ENCODE peak calls at places on chromosomes 2 and 18, in seven cellular contexts. One of them, this sample, is unnamed.

GRCh38 chr18:68607852-68608251 is 107.1 kb downstream of the TMX3 start:
- DNase-seq in AG04449: no peak
- DNase-seq in astrocyte: no peak
- DNase-seq in omental fat pad: no peak
- DNase-seq in glutamatergic neuron: no peak
- DNase-seq in left ventricle myocardium inferior: no peak
- DNase-seq in foreskin fibroblast: no peak
- DNase-seq in this sample: no peak

GRCh38 chr2:151830966-151831365 is 2.7 kb upstream of the ARL5A start:
- DNase-seq in AG04449: no peak
- DNase-seq in left ventricle myocardium inferior: no peak
- DNase-seq in glutamatergic neuron: no peak
- DNase-seq in astrocyte: no peak
- DNase-seq in foreskin fibroblast: no peak
- DNase-seq in omental fat pad: no peak
- DNase-seq in this sample: no peak

GRCh38 chr2:43110442-43110871 is 115.9 kb downstream of the ZFP36L2 start:
- DNase-seq in left ventricle myocardium inferior: peak; percentile 41
- DNase-seq in astrocyte: peak; percentile 89
- DNase-seq in glutamatergic neuron: no peak
- DNase-seq in omental fat pad: no peak
- DNase-seq in AG04449: peak; percentile 55
- DNase-seq in foreskin fibroblast: peak; percentile 59
- DNase-seq in this sample: no peak

GRCh38 chr2:200797242-200797770 is 14.4 kb upstream of the BZW1 start:
- DNase-seq in astrocyte: peak; percentile 8
- DNase-seq in omental fat pad: no peak
- DNase-seq in foreskin fibroblast: no peak
- DNase-seq in left ventricle myocardium inferior: peak; percentile 53
- DNase-seq in AG04449: no peak
- DNase-seq in glutamatergic neuron: no peak
- DNase-seq in this sample: no peak

GRCh38 chr2:217813828-217814227 is 189.0 kb downstream of the TNS1 start:
- DNase-seq in glutamatergic neuron: no peak
- DNase-seq in left ventricle myocardium inferior: no peak
- DNase-seq in foreskin fibroblast: no peak
- DNase-seq in astrocyte: no peak
- DNase-seq in omental fat pad: no peak
- DNase-seq in AG04449: no peak
- DNase-seq in this sample: no peak

GRCh38 chr2:3493610-3493997 is 25.7 kb downstream of the ADI1 start:
- DNase-seq in omental fat pad: peak; percentile 36
- DNase-seq in astrocyte: peak; percentile 44
- DNase-seq in glutamatergic neuron: no peak
- DNase-seq in AG04449: no peak
- DNase-seq in foreskin fibroblast: peak; percentile 57
- DNase-seq in left ventricle myocardium inferior: peak; percentile 46
- DNase-seq in this sample: peak; percentile 9

GRCh38 chr2:55425449-55425848 is 5.8 kb upstream of the CCDC88A start:
- DNase-seq in omental fat pad: no peak
- DNase-seq in left ventricle myocardium inferior: no peak
- DNase-seq in astrocyte: peak; percentile 85
- DNase-seq in AG04449: peak; percentile 82
- DNase-seq in foreskin fibroblast: peak; percentile 83
- DNase-seq in glutamatergic neuron: no peak
- DNase-seq in this sample: no peak

GRCh38 chr2:230602562-230603230 is 109.9 kb upstream of the CAB39 start:
- DNase-seq in omental fat pad: no peak
- DNase-seq in glutamatergic neuron: no peak
- DNase-seq in AG04449: no peak
- DNase-seq in left ventricle myocardium inferior: no peak
- DNase-seq in astrocyte: no peak
- DNase-seq in foreskin fibroblast: no peak
- DNase-seq in this sample: peak; percentile 49

GRCh38 chr2:113105047-113105446 is 22.4 kb upstream of the IL1RN start:
- DNase-seq in foreskin fibroblast: peak; percentile 14
- DNase-seq in astrocyte: peak; percentile 64
- DNase-seq in left ventricle myocardium inferior: no peak
- DNase-seq in glutamatergic neuron: no peak
- DNase-seq in AG04449: no peak
- DNase-seq in omental fat pad: no peak
- DNase-seq in this sample: no peak

GRCh38 chr2:238872026-238872425 is 24.1 kb downstream of the TWIST2 start:
- DNase-seq in AG04449: no peak
- DNase-seq in left ventricle myocardium inferior: no peak
- DNase-seq in glutamatergic neuron: no peak
- DNase-seq in astrocyte: no peak
- DNase-seq in omental fat pad: no peak
- DNase-seq in foreskin fibroblast: no peak
- DNase-seq in this sample: no peak

GRCh38 chr2:237235383-237236095 is 149.8 kb downstream of the COPS8 start:
- DNase-seq in glutamatergic neuron: no peak
- DNase-seq in foreskin fibroblast: peak; percentile 91
- DNase-seq in omental fat pad: no peak
- DNase-seq in AG04449: no peak
- DNase-seq in astrocyte: peak; percentile 97
- DNase-seq in left ventricle myocardium inferior: peak; percentile 66
- DNase-seq in this sample: no peak

GRCh38 chr2:226794751-226795171 is 4.9 kb downstream of the IRS1 start:
- DNase-seq in left ventricle myocardium inferior: no peak
- DNase-seq in glutamatergic neuron: no peak
- DNase-seq in foreskin fibroblast: peak; percentile 60
- DNase-seq in AG04449: no peak
- DNase-seq in omental fat pad: no peak
- DNase-seq in astrocyte: peak; percentile 66
- DNase-seq in this sample: no peak

GRCh38 chr18:32909798-32910561 is 137.2 kb upstream of the KLHL14 start:
- DNase-seq in astrocyte: no peak
- DNase-seq in foreskin fibroblast: no peak
- DNase-seq in AG04449: no peak
- DNase-seq in left ventricle myocardium inferior: no peak
- DNase-seq in omental fat pad: no peak
- DNase-seq in glutamatergic neuron: no peak
- DNase-seq in this sample: no peak

GRCh38 chr2:75064691-75065396 is 106.4 kb downstream of the POLE4 start:
- DNase-seq in left ventricle myocardium inferior: peak; percentile 42
- DNase-seq in foreskin fibroblast: peak; percentile 30
- DNase-seq in omental fat pad: peak; percentile 46
- DNase-seq in astrocyte: peak; percentile 44
- DNase-seq in AG04449: no peak
- DNase-seq in glutamatergic neuron: peak; percentile 86
- DNase-seq in this sample: peak; percentile 44

GRCh38 chr2:207311316-207312005 is 145.7 kb upstream of the KLF7 start:
- DNase-seq in astrocyte: peak; percentile 85
- DNase-seq in glutamatergic neuron: no peak
- DNase-seq in AG04449: peak; percentile 90
- DNase-seq in omental fat pad: no peak
- DNase-seq in left ventricle myocardium inferior: no peak
- DNase-seq in foreskin fibroblast: peak; percentile 100
- DNase-seq in this sample: peak; percentile 69

GRCh38 chr2:150126143-150126725 is 361.2 kb downstream of the RND3 start:
- DNase-seq in glutamatergic neuron: no peak
- DNase-seq in left ventricle myocardium inferior: no peak
- DNase-seq in foreskin fibroblast: no peak
- DNase-seq in omental fat pad: no peak
- DNase-seq in AG04449: no peak
- DNase-seq in astrocyte: no peak
- DNase-seq in this sample: no peak

GRCh38 chr2:150127271-150127990 is 360.0 kb downstream of the RND3 start:
- DNase-seq in AG04449: no peak
- DNase-seq in left ventricle myocardium inferior: no peak
- DNase-seq in astrocyte: no peak
- DNase-seq in foreskin fibroblast: no peak
- DNase-seq in glutamatergic neuron: no peak
- DNase-seq in omental fat pad: no peak
- DNase-seq in this sample: peak; percentile 10

GRCh38 chr2:150126839-150127238 is 360.6 kb downstream of the RND3 start:
- DNase-seq in AG04449: no peak
- DNase-seq in glutamatergic neuron: no peak
- DNase-seq in foreskin fibroblast: no peak
- DNase-seq in omental fat pad: no peak
- DNase-seq in left ventricle myocardium inferior: no peak
- DNase-seq in astrocyte: no peak
- DNase-seq in this sample: no peak

GRCh38 chr2:150125188-150125587 is 362.3 kb downstream of the RND3 start:
- DNase-seq in astrocyte: peak; percentile 47
- DNase-seq in omental fat pad: no peak
- DNase-seq in glutamatergic neuron: no peak
- DNase-seq in foreskin fibroblast: no peak
- DNase-seq in left ventricle myocardium inferior: no peak
- DNase-seq in AG04449: no peak
- DNase-seq in this sample: no peak

GRCh38 chr2:150125708-150126107 is 361.8 kb downstream of the RND3 start:
- DNase-seq in omental fat pad: no peak
- DNase-seq in astrocyte: peak; percentile 86
- DNase-seq in foreskin fibroblast: peak; percentile 87
- DNase-seq in glutamatergic neuron: no peak
- DNase-seq in AG04449: no peak
- DNase-seq in left ventricle myocardium inferior: no peak
- DNase-seq in this sample: no peak
- TF ChIP-seq CTCF in omental fat pad: no peak
- TF ChIP-seq CTCF in astrocyte: peak; percentile 27
- TF ChIP-seq CTCF in foreskin fibroblast: peak; percentile 30
- TF ChIP-seq CTCF in glutamatergic neuron: no peak
- TF ChIP-seq CTCF in AG04449: peak; percentile 22
- TF ChIP-seq CTCF in left ventricle myocardium inferior: no peak
- TF ChIP-seq CTCF in this sample: no peak

DNA sequence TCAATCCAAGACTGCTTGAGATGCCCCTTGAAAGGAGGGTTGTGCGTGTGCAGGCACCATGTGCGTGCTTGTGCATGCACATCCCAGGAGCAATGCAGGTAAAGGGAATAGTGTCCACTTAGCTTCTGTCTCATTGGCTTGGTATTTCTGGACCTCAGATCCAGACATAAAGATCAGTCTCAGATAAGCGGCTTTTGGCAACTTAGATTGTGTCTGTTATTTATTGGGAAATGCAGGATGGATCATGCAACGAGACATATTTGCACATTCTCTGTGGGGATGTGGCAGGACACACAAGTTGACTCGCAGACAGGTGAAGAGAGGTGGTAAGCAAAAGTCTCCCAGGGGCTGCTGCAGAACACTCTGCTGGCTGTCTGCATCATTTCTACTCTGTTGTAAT is 67.9 kb downstream of the SETBP1 start:
- DNase-seq in foreskin fibroblast: no peak
- DNase-seq in AG04449: no peak
- DNase-seq in omental fat pad: no peak
- DNase-seq in glutamatergic neuron: no peak
- DNase-seq in astrocyte: no peak
- DNase-seq in left ventricle myocardium inferior: no peak
- DNase-seq in this sample: no peak
- TF ChIP-seq CTCF in foreskin fibroblast: no peak
- TF ChIP-seq CTCF in AG04449: no peak
- TF ChIP-seq CTCF in omental fat pad: no peak
- TF ChIP-seq CTCF in glutamatergic neuron: no peak
- TF ChIP-seq CTCF in astrocyte: no peak
- TF ChIP-seq CTCF in left ventricle myocardium inferior: no peak
- TF ChIP-seq CTCF in this sample: no peak

GRCh38 chr2:191759650-191760049 is 81.7 kb downstream of the NABP1 start:
- DNase-seq in omental fat pad: no peak
- DNase-seq in AG04449: no peak
- DNase-seq in astrocyte: no peak
- DNase-seq in glutamatergic neuron: no peak
- DNase-seq in foreskin fibroblast: no peak
- DNase-seq in left ventricle myocardium inferior: no peak
- DNase-seq in this sample: no peak

GRCh38 chr2:191758420-191759199 is 80.7 kb downstream of the NABP1 start:
- DNase-seq in foreskin fibroblast: no peak
- DNase-seq in left ventricle myocardium inferior: no peak
- DNase-seq in AG04449: no peak
- DNase-seq in omental fat pad: no peak
- DNase-seq in glutamatergic neuron: peak; percentile 53
- DNase-seq in astrocyte: peak; percentile 39
- DNase-seq in this sample: peak; percentile 87

GRCh38 chr2:191757256-191757655 is 79.3 kb downstream of the NABP1 start:
- DNase-seq in foreskin fibroblast: no peak
- DNase-seq in glutamatergic neuron: no peak
- DNase-seq in astrocyte: no peak
- DNase-seq in left ventricle myocardium inferior: no peak
- DNase-seq in AG04449: no peak
- DNase-seq in omental fat pad: no peak
- DNase-seq in this sample: no peak

GRCh38 chr2:191760655-191761054 is 82.7 kb downstream of the NABP1 start:
- DNase-seq in foreskin fibroblast: no peak
- DNase-seq in astrocyte: no peak
- DNase-seq in AG04449: no peak
- DNase-seq in omental fat pad: no peak
- DNase-seq in glutamatergic neuron: no peak
- DNase-seq in left ventricle myocardium inferior: no peak
- DNase-seq in this sample: no peak

DNA sequence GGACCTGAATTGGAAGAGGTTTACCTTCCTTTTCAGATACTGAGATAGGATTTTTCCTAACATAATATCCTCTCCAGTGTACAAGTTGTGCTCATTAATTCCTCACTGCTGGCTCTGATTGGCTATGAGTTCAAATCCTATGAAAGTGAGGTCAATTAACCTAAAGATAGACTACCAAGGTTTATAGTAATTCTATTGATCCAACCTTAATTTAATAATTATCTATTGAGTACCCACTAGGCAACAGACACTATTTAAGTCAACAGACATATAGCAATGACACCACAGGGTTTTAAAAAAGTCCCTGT is 81.2 kb downstream of the NABP1 start:
- DNase-seq in astrocyte: no peak
- DNase-seq in AG04449: no peak
- DNase-seq in foreskin fibroblast: no peak
- DNase-seq in omental fat pad: no peak
- DNase-seq in left ventricle myocardium inferior: no peak
- DNase-seq in glutamatergic neuron: no peak
- DNase-seq in this sample: no peak
- TF ChIP-seq CTCF in astrocyte: no peak
- TF ChIP-seq CTCF in AG04449: no peak
- TF ChIP-seq CTCF in foreskin fibroblast: no peak
- TF ChIP-seq CTCF in omental fat pad: no peak
- TF ChIP-seq CTCF in left ventricle myocardium inferior: no peak
- TF ChIP-seq CTCF in glutamatergic neuron: no peak
- TF ChIP-seq CTCF in this sample: no peak

GRCh38 chr2:188434018-188434417 is 142.3 kb downstream of the GULP1 start:
- DNase-seq in omental fat pad: no peak
- DNase-seq in glutamatergic neuron: no peak
- DNase-seq in AG04449: no peak
- DNase-seq in left ventricle myocardium inferior: no peak
- DNase-seq in foreskin fibroblast: no peak
- DNase-seq in astrocyte: no peak
- DNase-seq in this sample: no peak

GRCh38 chr2:188425266-188425665 is 133.6 kb downstream of the GULP1 start:
- DNase-seq in AG04449: no peak
- DNase-seq in omental fat pad: no peak
- DNase-seq in astrocyte: no peak
- DNase-seq in glutamatergic neuron: no peak
- DNase-seq in left ventricle myocardium inferior: no peak
- DNase-seq in foreskin fibroblast: peak; percentile 11
- DNase-seq in this sample: no peak

GRCh38 chr2:188435115-188435514 is 143.4 kb downstream of the GULP1 start:
- DNase-seq in left ventricle myocardium inferior: no peak
- DNase-seq in AG04449: no peak
- DNase-seq in glutamatergic neuron: no peak
- DNase-seq in foreskin fibroblast: no peak
- DNase-seq in omental fat pad: no peak
- DNase-seq in astrocyte: no peak
- DNase-seq in this sample: no peak

GRCh38 chr2:188426121-188426520 is 134.4 kb downstream of the GULP1 start:
- DNase-seq in left ventricle myocardium inferior: no peak
- DNase-seq in glutamatergic neuron: no peak
- DNase-seq in AG04449: no peak
- DNase-seq in omental fat pad: no peak
- DNase-seq in foreskin fibroblast: no peak
- DNase-seq in astrocyte: no peak
- DNase-seq in this sample: no peak

GRCh38 chr2:188430705-188431104 is 139.0 kb downstream of the GULP1 start:
- DNase-seq in omental fat pad: no peak
- DNase-seq in AG04449: no peak
- DNase-seq in astrocyte: no peak
- DNase-seq in left ventricle myocardium inferior: no peak
- DNase-seq in glutamatergic neuron: no peak
- DNase-seq in foreskin fibroblast: no peak
- DNase-seq in this sample: no peak
- TF ChIP-seq CTCF in omental fat pad: no peak
- TF ChIP-seq CTCF in AG04449: no peak
- TF ChIP-seq CTCF in astrocyte: no peak
- TF ChIP-seq CTCF in left ventricle myocardium inferior: no peak
- TF ChIP-seq CTCF in glutamatergic neuron: no peak
- TF ChIP-seq CTCF in foreskin fibroblast: no peak
- TF ChIP-seq CTCF in this sample: no peak

This sample was measured in GM13977.